ENCODE peak calls at places on chromosomes 1 and 21, in six cellular contexts. E is upper lobe of right lung, W is heart right ventricle, Q is neuronal stem cell, M is esophagus muscularis mucosa, H is psoas muscle. T is an unnamed sample.

GRCh38 chr1:24117722-24118409 is 5.9 kb upstream of the MYOM3 start:
- DNase-seq in W (no peak), M (no peak), H (peak; percentile 38), Q (no peak), E (peak; percentile 51), T (no peak)

GRCh38 chr1:220878223-220879081 is 791 bp upstream of the HLX start:
- DNase-seq in Q (no peak), H (no peak), E (peak; percentile 69), M (no peak), W (peak; percentile 42), T (no peak)

GRCh38 chr1:101908980-101909379 is 87.7 kb downstream of the OLFM3 start:
- DNase-seq in E (no peak), W (no peak), Q (no peak), H (no peak), M (no peak), T (no peak)

GRCh38 chr1:235648407-235648907 is 1.1 kb downstream of the GNG4 start:
- DNase-seq in E (no peak), Q (no peak), M (peak; percentile 26), W (no peak), H (no peak), T (no peak)

GRCh38 chr21:40704141-40704540 is 142.8 kb downstream of the DSCAM start:
- DNase-seq in H (no peak), M (no peak), Q (no peak), W (no peak), E (no peak), T (no peak)

GRCh38 chr1:151991663-151992344 is 1.9 kb downstream of the S100A10 start:
- DNase-seq in M (no peak), Q (no peak), H (no peak), E (no peak), W (no peak), T (no peak)

GRCh38 chr1:47940321-47940720 is 56.9 kb downstream of the TRABD2B start:
- DNase-seq in Q (no peak), H (no peak), W (no peak), E (no peak), M (no peak), T (no peak)

GRCh38 chr1:12546771-12547585 is 71.0 kb downstream of the DHRS3 start:
- DNase-seq in Q (no peak), M (no peak), E (peak; percentile 33), W (peak; percentile 74), H (peak; percentile 90), T (no peak)

GRCh38 chr1:119327066-119327435 is 41.5 kb upstream of the HAO2 start:
- DNase-seq in W (no peak), E (no peak), Q (no peak), M (no peak), H (no peak), T (no peak)

GRCh38 chr1:202952818-202953217 is 5.3 kb downstream of the ADIPOR1 start:
- DNase-seq in H (no peak), E (no peak), Q (no peak), W (peak; percentile 51), M (no peak), T (no peak)

GRCh38 chr1:155015527-155016230 is 13.1 kb downstream of the ZBTB7B start:
- DNase-seq in Q (no peak), W (no peak), H (no peak), M (no peak), E (no peak), T (no peak)

GRCh38 chr1:246794261-246795093 is 70.3 kb downstream of the SCCPDH start:
- DNase-seq in M (no peak), E (no peak), W (no peak), H (no peak), Q (no peak), T (no peak)

GRCh38 chr1:181551249-181551648 is 67.9 kb downstream of the CACNA1E start:
- DNase-seq in H (no peak), E (no peak), W (no peak), Q (peak; percentile 53), M (no peak), T (no peak)

GRCh38 chr1:229452956-229453801 is 19.3 kb upstream of the ACTA1 start:
- DNase-seq in H (no peak), W (no peak), Q (no peak), M (no peak), E (no peak), T (no peak)

GRCh38 chr1:38444770-38445442 is 398.3 kb upstream of the POU3F1 start:
- DNase-seq in W (no peak), E (no peak), M (peak; percentile 89), Q (no peak), H (no peak), T (no peak)

GRCh38 chr1:236841341-236841740 is 46.2 kb downstream of the MTR start:
- DNase-seq in W (no peak), Q (no peak), H (no peak), E (no peak), M (no peak), T (no peak)

GRCh38 chr1:236850077-236850476 is 55.0 kb downstream of the MTR start:
- DNase-seq in Q (no peak), M (no peak), W (no peak), H (no peak), E (no peak), T (no peak)

GRCh38 chr1:236848274-236848925 is 53.3 kb downstream of the MTR start:
- DNase-seq in E (no peak), M (no peak), H (no peak), W (no peak), Q (no peak), T (no peak)

GRCh38 chr1:236844499-236845271 is 49.6 kb downstream of the MTR start:
- DNase-seq in E (no peak), H (no peak), W (no peak), Q (no peak), M (no peak), T (no peak)

DNA sequence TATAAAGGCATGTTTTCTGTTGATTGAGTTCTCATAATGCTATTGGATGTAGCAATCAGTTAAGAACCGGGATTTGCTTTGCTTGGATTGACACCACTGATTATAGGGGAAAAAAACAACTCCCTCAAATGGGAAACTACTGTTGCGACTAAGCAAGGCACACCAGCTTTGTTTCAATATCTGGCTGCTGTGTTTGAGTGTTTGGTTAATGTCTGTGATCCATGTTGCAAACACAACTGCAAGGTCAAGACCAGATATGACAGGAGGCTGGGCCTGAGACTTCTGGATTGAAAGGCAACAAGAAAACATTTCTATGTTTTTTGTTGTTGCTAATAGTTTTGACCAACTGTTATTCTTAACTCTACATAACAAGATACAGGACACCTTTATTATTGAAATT is 50.7 kb downstream of the MTR start:
- DNase-seq in W (no peak), Q (no peak), E (no peak), M (no peak), H (no peak), T (no peak)
- H3K36me3 ChIP-seq in W (peaks cover 7% of the 10 kb centered on the region), Q (peaks cover 58% of the 10 kb centered on the region), E (peaks cover 39% of the 10 kb centered on the region), M (peaks cover 6% of the 10 kb centered on the region), H (peaks cover 53% of the 10 kb centered on the region), T (peaks cover 22% of the 10 kb centered on the region)

GRCh38 chr1:167706931-167707877 is 14.6 kb upstream of the MPZL1 start:
- DNase-seq in M (no peak), E (no peak), W (no peak), Q (peak; percentile 23), H (no peak), T (no peak)

GRCh38 chr1:167706363-167706762 is 15.4 kb upstream of the MPZL1 start:
- DNase-seq in Q (no peak), W (no peak), M (no peak), E (no peak), H (no peak), T (no peak)

GRCh38 chr1:167705250-167705649 is 16.5 kb upstream of the MPZL1 start:
- DNase-seq in M (no peak), E (no peak), W (no peak), H (no peak), Q (no peak), T (no peak)

GRCh38 chr1:167703557-167703956 is 18.2 kb upstream of the MPZL1 start:
- DNase-seq in W (no peak), M (no peak), H (no peak), E (no peak), Q (no peak), T (no peak)

DNA sequence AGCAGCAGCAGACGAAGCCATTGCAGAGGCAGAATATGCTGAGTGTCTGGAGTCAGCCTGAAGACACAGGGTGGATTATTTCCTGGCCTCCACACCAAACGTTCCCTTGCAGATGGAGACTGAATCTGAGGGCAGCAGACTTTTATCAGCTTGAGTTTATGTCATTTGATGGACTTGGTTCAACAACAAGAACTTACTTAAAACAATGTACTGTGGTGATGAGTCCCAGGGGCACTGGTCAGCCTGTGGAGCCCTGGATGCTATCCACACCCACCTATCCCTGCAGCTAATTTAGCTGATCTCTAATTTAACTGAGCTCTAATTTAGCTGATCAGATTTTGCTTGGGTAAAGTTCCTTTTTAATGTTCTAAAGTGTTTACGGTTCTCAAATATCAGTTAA is 17.0 kb upstream of the MPZL1 start:
- DNase-seq in W (no peak), E (no peak), Q (no peak), M (no peak), H (no peak), T (no peak)
- H3K36me3 ChIP-seq in W (no peaks in the 10 kb centered on the region), E (peaks cover 10% of the 10 kb centered on the region), Q (no peaks in the 10 kb centered on the region), M (no peaks in the 10 kb centered on the region), H (peaks cover 39% of the 10 kb centered on the region), T (peaks cover 53% of the 10 kb centered on the region)

GRCh38 chr1:180195401-180195800 is 34.7 kb upstream of the LHX4 start:
- DNase-seq in M (no peak), Q (no peak), W (no peak), H (no peak), E (no peak), T (no peak)

GRCh38 chr1:180196436-180197003 is 33.5 kb upstream of the LHX4 start:
- DNase-seq in H (no peak), M (no peak), Q (no peak), W (no peak), E (no peak), T (no peak)

GRCh38 chr1:180197231-180197630 is 32.8 kb upstream of the LHX4 start:
- DNase-seq in H (no peak), Q (no peak), M (no peak), E (no peak), W (no peak), T (no peak)

GRCh38 chr1:180194546-180195207 is 35.4 kb upstream of the LHX4 start:
- DNase-seq in M (no peak), Q (no peak), H (no peak), W (no peak), E (no peak), T (no peak)

DNA sequence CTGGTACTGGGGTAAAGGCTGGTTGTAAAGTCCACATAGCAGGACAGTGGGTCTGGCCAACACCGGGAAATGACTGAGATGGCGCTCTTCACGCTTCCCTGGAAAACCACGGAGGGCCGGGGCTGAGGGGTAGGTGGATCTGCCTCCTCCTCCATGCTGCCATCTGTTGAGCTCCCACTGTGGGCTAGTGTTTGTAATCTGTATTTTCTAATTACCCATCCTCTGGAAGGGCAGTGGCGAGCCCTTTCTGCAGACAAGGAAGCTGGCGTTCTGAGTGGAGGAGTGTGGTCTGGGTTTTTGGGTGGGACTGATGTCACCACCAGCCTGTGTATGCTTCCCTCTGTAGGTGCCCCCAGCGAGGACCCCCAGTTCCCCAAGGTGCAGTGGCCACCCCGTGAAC is 34.1 kb upstream of the LHX4 start:
- DNase-seq in M (no peak), E (no peak), H (no peak), W (no peak), Q (no peak), T (no peak)
- H3K36me3 ChIP-seq in M (peaks cover 17% of the 10 kb centered on the region), E (peaks cover 72% of the 10 kb centered on the region), H (peaks cover 69% of the 10 kb centered on the region), W (peaks cover 11% of the 10 kb centered on the region), Q (peaks cover 9% of the 10 kb centered on the region), T (no peaks in the 10 kb centered on the region)

DNA sequence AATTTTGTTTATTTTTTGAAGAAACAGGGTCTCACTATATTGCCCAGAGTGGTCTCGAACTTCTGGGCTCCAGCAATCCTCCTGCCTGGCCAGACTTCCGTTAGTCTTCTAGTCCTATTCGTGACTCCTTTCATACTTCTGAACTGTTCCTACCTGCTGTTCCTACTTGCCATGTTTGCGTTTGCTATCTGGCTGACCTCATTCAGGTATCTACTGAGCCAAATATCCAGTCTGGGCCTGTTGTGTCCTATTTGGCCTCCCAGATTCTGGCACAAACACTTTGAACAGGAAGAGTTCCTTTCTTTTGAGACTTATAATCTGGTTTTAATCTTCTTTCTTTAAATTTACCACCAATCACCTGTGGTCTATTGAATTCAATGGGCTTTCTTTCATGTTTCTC is 6.9 kb upstream of the NR1I3 start:
- DNase-seq in Q (no peak), H (no peak), W (no peak), M (no peak), E (no peak), T (no peak)
- H3K36me3 ChIP-seq in Q (no peaks in the 10 kb centered on the region), H (no peaks in the 10 kb centered on the region), W (no peaks in the 10 kb centered on the region), M (no peaks in the 10 kb centered on the region), E (no peaks in the 10 kb centered on the region), T (no peaks in the 10 kb centered on the region)

T was measured in CD4-positive, alpha-beta memory T cell.